ENCODE peak calls at places on chromosome 12, in six cellular contexts. F is activated T-helper 1 cell treated with anti-CD3 and anti-CD28 coated beads, Interleukin-2, amount 50 U/mL, for 16 hours; U is AG09319; K is foreskin fibroblast; J is Calu3; A is right lobe of liver. Z is an unnamed sample.

GRCh38 chr12:76158518-76159321 is 74.2 kb upstream of the NAP1L1 start:
- DNase-seq in F (no peak), U (peak), K (peak), J (peak), A (no peak), Z (peak)

GRCh38 chr12:48176417-48176751 is 7.1 kb upstream of the CCDC184 start:
- DNase-seq in F (no peak), U (no peak), K (no peak), J (no peak), A (no peak), Z (no peak)

GRCh38 chr12:91852646-91853045 is 293.0 kb downstream of the BTG1 start:
- DNase-seq in F (no peak), U (no peak), K (peak), J (no peak), A (no peak), Z (no peak)

GRCh38 chr12:3122841-3123678 is 45.9 kb downstream of the TSPAN9 start:
- DNase-seq in F (no peak), U (no peak), K (peak), J (no peak), A (no peak), Z (no peak)

GRCh38 chr12:30438526-30439120 is 257.0 kb downstream of the IPO8 start:
- DNase-seq in F (no peak), U (no peak), K (no peak), J (no peak), A (no peak), Z (no peak)

GRCh38 chr12:101891462-101891971 is 14.1 kb downstream of the DRAM1 start:
- DNase-seq in F (no peak), U (peak), K (peak), J (peak), A (no peak), Z (no peak)

GRCh38 chr12:130929363-130929762 is 24.3 kb upstream of the ADGRD1 start:
- DNase-seq in F (no peak), U (no peak), K (no peak), J (no peak), A (no peak), Z (no peak)

GRCh38 chr12:75260316-75260715 is 50.7 kb upstream of the KCNC2 start:
- DNase-seq in F (no peak), U (no peak), K (no peak), J (no peak), A (no peak), Z (no peak)

GRCh38 chr12:116370004-116370404 is 92.5 kb upstream of the MED13L start:
- DNase-seq in F (no peak), U (no peak), K (peak), J (no peak), A (no peak), Z (peak)

GRCh38 chr12:130876297-130876696 is 4.4 kb downstream of the RAN start:
- DNase-seq in F (no peak), U (no peak), K (no peak), J (no peak), A (no peak), Z (no peak)

GRCh38 chr12:26524862-26525465 is 308.0 kb downstream of the ITPR2 start:
- DNase-seq in F (no peak), U (no peak), K (peak), J (peak), A (no peak), Z (peak)

GRCh38 chr12:101933866-101934514 is 56.6 kb downstream of the DRAM1 start:
- DNase-seq in F (no peak), U (no peak), K (no peak), J (no peak), A (no peak), Z (no peak)

GRCh38 chr12:88052686-88053085 is 23.5 kb upstream of the C12orf50 start:
- DNase-seq in F (no peak), U (no peak), K (peak), J (peak), A (no peak), Z (peak)

GRCh38 chr12:55820679-55821078 is 2.8 kb downstream of the ORMDL2 start:
- DNase-seq in F (no peak), U (no peak), K (peak), J (no peak), A (no peak), Z (no peak)

GRCh38 chr12:131263626-131264025 is 309.9 kb downstream of the ADGRD1 start:
- DNase-seq in F (no peak), U (no peak), K (no peak), J (no peak), A (no peak), Z (no peak)

GRCh38 chr12:83945871-83946270 is 966.7 kb downstream of the SLC6A15 start:
- DNase-seq in F (no peak), U (peak), K (peak), J (no peak), A (no peak), Z (peak)

GRCh38 chr12:132400011-132400641 is 70.7 kb upstream of the GALNT9 start:
- DNase-seq in F (no peak), U (no peak), K (no peak), J (no peak), A (no peak), Z (no peak)

GRCh38 chr12:84843588-84844144 is 68.9 kb downstream of the SLC6A15 start:
- DNase-seq in F (no peak), U (no peak), K (no peak), J (no peak), A (no peak), Z (no peak)

GRCh38 chr12:124304314-124304790 is 9.5 kb downstream of the RFLNA start:
- DNase-seq in F (no peak), U (no peak), K (no peak), J (no peak), A (peak), Z (no peak)

GRCh38 chr12:8692573-8692972 is 5.2 kb upstream of the RIMKLB start:
- DNase-seq in F (no peak), U (no peak), K (peak), J (no peak), A (no peak), Z (no peak)

Z was measured in fibroblast of the conjunctiva.